ENCODE peak calls at places on chromosomes 2 and 18, in seven cellular contexts. One of them, this sample, is unnamed.

GRCh38 chr2:118321436-118322100 is 233.3 kb downstream of the INSIG2 start:
- DNase-seq in HTR-8/SVneo: no peak
- DNase-seq in astrocyte: no peak
- DNase-seq in NCI-H1048: no peak
- DNase-seq in GM04503: no peak
- DNase-seq in cerebellar cortex: no peak
- DNase-seq in tibial artery: no peak
- DNase-seq in this sample: no peak

GRCh38 chr2:29314816-29315571 is 199.8 kb downstream of the CLIP4 start:
- DNase-seq in HTR-8/SVneo: no peak
- DNase-seq in astrocyte: peak; percentile 67
- DNase-seq in tibial artery: peak; percentile 49
- DNase-seq in GM04503: no peak
- DNase-seq in NCI-H1048: no peak
- DNase-seq in cerebellar cortex: no peak
- DNase-seq in this sample: no peak

GRCh38 chr18:80067897-80068296 is 33.7 kb downstream of the RBFA start:
- DNase-seq in astrocyte: no peak
- DNase-seq in HTR-8/SVneo: no peak
- DNase-seq in tibial artery: no peak
- DNase-seq in NCI-H1048: no peak
- DNase-seq in cerebellar cortex: no peak
- DNase-seq in GM04503: no peak
- DNase-seq in this sample: no peak

GRCh38 chr2:235746257-235746934 is 252.6 kb downstream of the AGAP1 start:
- DNase-seq in astrocyte: peak; percentile 73
- DNase-seq in cerebellar cortex: peak; percentile 88
- DNase-seq in HTR-8/SVneo: peak; percentile 90
- DNase-seq in NCI-H1048: peak; percentile 71
- DNase-seq in tibial artery: no peak
- DNase-seq in GM04503: peak; percentile 43
- DNase-seq in this sample: peak; percentile 62

GRCh38 chr18:22900558-22901183 is 32.5 kb upstream of the RBBP8 start:
- DNase-seq in astrocyte: peak; percentile 7
- DNase-seq in tibial artery: no peak
- DNase-seq in cerebellar cortex: no peak
- DNase-seq in HTR-8/SVneo: no peak
- DNase-seq in NCI-H1048: no peak
- DNase-seq in GM04503: no peak
- DNase-seq in this sample: no peak

GRCh38 chr2:198127627-198128026 is 323.2 kb downstream of the PLCL1 start:
- DNase-seq in NCI-H1048: peak; percentile 8
- DNase-seq in GM04503: no peak
- DNase-seq in cerebellar cortex: peak; percentile 54
- DNase-seq in tibial artery: no peak
- DNase-seq in astrocyte: peak; percentile 39
- DNase-seq in HTR-8/SVneo: peak; percentile 9
- DNase-seq in this sample: peak; percentile 51

GRCh38 chr2:149145314-149146295 is 107.1 kb downstream of the LYPD6B start:
- DNase-seq in astrocyte: no peak
- DNase-seq in GM04503: peak; percentile 54
- DNase-seq in cerebellar cortex: no peak
- DNase-seq in HTR-8/SVneo: no peak
- DNase-seq in NCI-H1048: no peak
- DNase-seq in tibial artery: no peak
- DNase-seq in this sample: no peak

GRCh38 chr18:48915621-48916425 is 34.9 kb downstream of the SMAD7 start:
- DNase-seq in NCI-H1048: no peak
- DNase-seq in GM04503: no peak
- DNase-seq in cerebellar cortex: no peak
- DNase-seq in astrocyte: peak; percentile 56
- DNase-seq in tibial artery: peak; percentile 58
- DNase-seq in HTR-8/SVneo: no peak
- DNase-seq in this sample: no peak

GRCh38 chr18:73136134-73136533 is 268.3 kb upstream of the NETO1 start:
- DNase-seq in HTR-8/SVneo: no peak
- DNase-seq in tibial artery: no peak
- DNase-seq in astrocyte: peak; percentile 1
- DNase-seq in GM04503: no peak
- DNase-seq in cerebellar cortex: no peak
- DNase-seq in NCI-H1048: no peak
- DNase-seq in this sample: no peak

GRCh38 chr2:45345331-45346305 is 265.4 kb downstream of the SRBD1 start:
- DNase-seq in cerebellar cortex: no peak
- DNase-seq in NCI-H1048: no peak
- DNase-seq in tibial artery: no peak
- DNase-seq in HTR-8/SVneo: no peak
- DNase-seq in GM04503: no peak
- DNase-seq in astrocyte: no peak
- DNase-seq in this sample: no peak

GRCh38 chr2:234081970-234082822 is 31.7 kb downstream of the SPP2 start:
- DNase-seq in HTR-8/SVneo: no peak
- DNase-seq in tibial artery: no peak
- DNase-seq in GM04503: no peak
- DNase-seq in astrocyte: no peak
- DNase-seq in NCI-H1048: peak; percentile 51
- DNase-seq in cerebellar cortex: no peak
- DNase-seq in this sample: no peak

GRCh38 chr2:160338891-160339290 is 138.8 kb upstream of the ITGB6 start:
- DNase-seq in NCI-H1048: no peak
- DNase-seq in GM04503: no peak
- DNase-seq in cerebellar cortex: no peak
- DNase-seq in HTR-8/SVneo: no peak
- DNase-seq in tibial artery: peak; percentile 70
- DNase-seq in astrocyte: peak; percentile 26
- DNase-seq in this sample: no peak

GRCh38 chr18:76467371-76468190 is 27.5 kb downstream of the ZNF516 start:
- DNase-seq in cerebellar cortex: no peak
- DNase-seq in astrocyte: no peak
- DNase-seq in GM04503: no peak
- DNase-seq in tibial artery: no peak
- DNase-seq in HTR-8/SVneo: no peak
- DNase-seq in NCI-H1048: no peak
- DNase-seq in this sample: no peak

GRCh38 chr2:228549390-228550007 is 368.0 kb upstream of the SPHKAP start:
- DNase-seq in HTR-8/SVneo: no peak
- DNase-seq in tibial artery: no peak
- DNase-seq in GM04503: no peak
- DNase-seq in NCI-H1048: no peak
- DNase-seq in cerebellar cortex: no peak
- DNase-seq in astrocyte: no peak
- DNase-seq in this sample: no peak

GRCh38 chr2:127154985-127155650 is 48.2 kb upstream of the BIN1 start:
- DNase-seq in cerebellar cortex: no peak
- DNase-seq in NCI-H1048: no peak
- DNase-seq in GM04503: no peak
- DNase-seq in HTR-8/SVneo: no peak
- DNase-seq in astrocyte: peak; percentile 76
- DNase-seq in tibial artery: no peak
- DNase-seq in this sample: no peak

GRCh38 chr2:207694811-207695281 is 16.6 kb upstream of the CCNYL1 start:
- DNase-seq in cerebellar cortex: no peak
- DNase-seq in HTR-8/SVneo: no peak
- DNase-seq in GM04503: no peak
- DNase-seq in NCI-H1048: no peak
- DNase-seq in astrocyte: peak; percentile 32
- DNase-seq in tibial artery: no peak
- DNase-seq in this sample: no peak

GRCh38 chr2:9462313-9462712 is 12.0 kb upstream of the IAH1 start:
- DNase-seq in GM04503: no peak
- DNase-seq in astrocyte: no peak
- DNase-seq in NCI-H1048: no peak
- DNase-seq in cerebellar cortex: no peak
- DNase-seq in tibial artery: no peak
- DNase-seq in HTR-8/SVneo: no peak
- DNase-seq in this sample: no peak

This sample was measured in glomerular endothelial cell.